ENCODE peak calls at places on chromosome 11, in nine cellular contexts. N, M, Z, X, V, E, B, G and K are unnamed samples.

GRCh38 chr11:126920833-126921232 is 79.7 kb downstream of the KIRREL3 start:
- DNase-seq in N (no peak), M (no peak), Z (no peak), X (no peak), V (no peak), E (no peak), B (no peak), G (no peak), K (no peak)

GRCh38 chr11:8080674-8081590 is at the start of gene TUB:
- DNase-seq in N (no peak), M (no peak), Z (peak; percentile 64), X (no peak), V (no peak), E (no peak), B (peak; percentile 72), G (no peak), K (no peak)

GRCh38 chr11:269146-269890 is 8.9 kb upstream of the NLRP6 start:
- DNase-seq in N (peak; percentile 18), M (peak; percentile 53), Z (peak; percentile 76), X (peak; percentile 84), V (no peak), E (peak; percentile 97), B (peak; percentile 41), G (no peak), K (peak; percentile 70)

GRCh38 chr11:120511804-120512726 is 517 bp downstream of the GRIK4 start:
- DNase-seq in N (peak; percentile 13), M (no peak), Z (peak; percentile 59), X (no peak), V (no peak), E (no peak), B (peak; percentile 31), G (no peak), K (no peak)

GRCh38 chr11:128179049-128179448 is 408.3 kb downstream of the ETS1 start:
- DNase-seq in N (no peak), M (no peak), Z (no peak), X (no peak), V (no peak), E (no peak), B (no peak), G (no peak), K (no peak)

GRCh38 chr11:9790703-9791102 is 126.8 kb downstream of the SWAP70 start:
- DNase-seq in N (no peak), M (no peak), Z (no peak), X (no peak), V (no peak), E (no peak), B (no peak), G (no peak), K (no peak)

GRCh38 chr11:79430280-79430679 is 10.6 kb downstream of the TENM4 start:
- DNase-seq in N (no peak), M (no peak), Z (no peak), X (no peak), V (no peak), E (no peak), B (peak; percentile 66), G (no peak), K (no peak)

GRCh38 chr11:16985297-16985696 is 28.9 kb downstream of the PLEKHA7 start:
- DNase-seq in N (no peak), M (no peak), Z (no peak), X (no peak), V (no peak), E (no peak), B (no peak), G (no peak), K (no peak)

GRCh38 chr11:96215826-96216225 is 127.2 kb downstream of the MAML2 start:
- DNase-seq in N (no peak), M (no peak), Z (no peak), X (no peak), V (no peak), E (no peak), B (no peak), G (no peak), K (no peak)

GRCh38 chr11:38577769-38578168 is 1979.7 kb upstream of the RAG2 start:
- DNase-seq in N (no peak), M (no peak), Z (no peak), X (no peak), V (no peak), E (no peak), B (no peak), G (no peak), K (no peak)

GRCh38 chr11:17543574-17544180 is 539 bp downstream of the USH1C start:
- DNase-seq in N (no peak), M (no peak), Z (no peak), X (no peak), V (no peak), E (no peak), B (peak; percentile 48), G (no peak), K (no peak)

GRCh38 chr11:74844072-74844471 is 95.4 kb downstream of the RNF169 start:
- DNase-seq in N (no peak), M (no peak), Z (no peak), X (no peak), V (peak; percentile 61), E (no peak), B (no peak), G (no peak), K (no peak)

GRCh38 chr11:112363527-112363926 is 102.9 kb upstream of the PLET1 start:
- DNase-seq in N (peak; percentile 77), M (no peak), Z (no peak), X (no peak), V (no peak), E (no peak), B (no peak), G (no peak), K (no peak)

GRCh38 chr11:72812968-72813739 is 1.1 kb upstream of the ATG16L2 start:
- DNase-seq in N (peak; percentile 61), M (peak; percentile 61), Z (peak; percentile 79), X (peak; percentile 69), V (peak; percentile 69), E (peak; percentile 85), B (peak; percentile 91), G (peak; percentile 56), K (peak; percentile 88)